ENCODE peak calls at places on chromosome 19, in seven cellular contexts. H is NCI-H524 treated with DMSO at 0.1 percent for 48 hours; B is AG09319; P is spleen; C is activated naive CD8-positive, alpha-beta T cell treated with anti-CD3 and anti-CD28 coated beads for 36 hours; K is COR-L47; Z is hypothalamus. T is an unnamed sample.

GRCh38 chr19:3480383-3481091 is at the start of gene SMIM24:
- DNase-seq in H (no peak), P (no peak), C (no peak), Z (no peak), K (no peak), B (no peak), T (no peak)

GRCh38 chr19:49222528-49222927 is 64.9 kb downstream of the TRPM4 start:
- DNase-seq in B (no peak), P (no peak), K (no peak), C (no peak), H (no peak), Z (no peak), T (no peak)

GRCh38 chr19:16338470-16339360 is 14.1 kb downstream of the KLF2 start:
- DNase-seq in P (peak), K (no peak), H (no peak), Z (no peak), B (peak), C (peak), T (peak)

GRCh38 chr19:1783874-1784273 is 28.2 kb downstream of the ATP8B3 start:
- DNase-seq in H (no peak), Z (no peak), C (no peak), B (no peak), K (no peak), P (no peak), T (no peak)

GRCh38 chr19:16342002-16342715 is 17.5 kb downstream of the KLF2 start:
- DNase-seq in H (no peak), K (no peak), Z (peak), P (no peak), B (no peak), C (peak), T (peak)

GRCh38 chr19:18112989-18113478 is 15.5 kb downstream of the MAST3 start:
- DNase-seq in P (peak), C (peak), Z (peak), B (peak), K (peak), H (peak), T (peak)

GRCh38 chr19:4084547-4084877 is 17.8 kb upstream of the ZBTB7A start:
- DNase-seq in C (no peak), K (no peak), Z (no peak), H (no peak), B (no peak), P (no peak), T (no peak)

GRCh38 chr19:49155830-49156346 is 692 bp upstream of the HRC start:
- DNase-seq in B (no peak), K (no peak), C (no peak), P (no peak), H (no peak), Z (no peak), T (no peak)

GRCh38 chr19:18168673-18169381 is 4.8 kb upstream of the IFI30 start:
- DNase-seq in K (no peak), H (no peak), C (no peak), Z (no peak), B (no peak), P (peak), T (no peak)

GRCh38 chr19:15251749-15252397 is 19.6 kb upstream of the EPHX3 start:
- DNase-seq in P (no peak), C (no peak), B (peak), K (no peak), Z (no peak), H (no peak), T (no peak)

GRCh38 chr19:15432629-15433518 is 14.1 kb upstream of the AKAP8L start:
- DNase-seq in Z (peak), P (peak), C (peak), H (peak), K (peak), B (peak), T (peak)

GRCh38 chr19:18473003-18473705 is 35.2 kb upstream of the ISYNA1 start:
- DNase-seq in C (no peak), H (no peak), Z (no peak), B (no peak), P (peak), K (no peak), T (no peak)

GRCh38 chr19:53553159-53553558 is 15.2 kb downstream of the ZNF331 start:
- DNase-seq in Z (no peak), H (no peak), C (no peak), P (no peak), K (no peak), B (no peak), T (no peak)

GRCh38 chr19:39846678-39847486 is 703 bp upstream of the FBL start:
- DNase-seq in Z (no peak), P (no peak), K (no peak), B (no peak), C (no peak), H (no peak), T (no peak)

GRCh38 chr19:18506545-18506944 is 15.3 kb downstream of the ELL start:
- DNase-seq in K (no peak), Z (no peak), C (no peak), P (no peak), H (no peak), B (no peak), T (no peak)

GRCh38 chr19:53881482-53882390 is at the start of gene PRKCG:
- DNase-seq in P (peak), Z (peak), K (no peak), H (no peak), C (peak), B (no peak), T (no peak)

GRCh38 chr19:3712663-3713531 is 4.7 kb downstream of the TJP3 start:
- DNase-seq in P (no peak), B (no peak), C (no peak), K (no peak), Z (no peak), H (no peak), T (no peak)

GRCh38 chr19:566844-567243 is 5.6 kb upstream of the BSG start:
- DNase-seq in P (no peak), C (no peak), H (no peak), K (no peak), B (no peak), Z (no peak), T (no peak)

GRCh38 chr19:41189425-41190065 is 3.5 kb upstream of the CYP2S1 start:
- DNase-seq in K (no peak), B (no peak), Z (no peak), H (no peak), P (no peak), C (no peak), T (no peak)

GRCh38 chr19:42017040-42017439 is 23.0 kb upstream of the ATP1A3 start:
- DNase-seq in C (no peak), P (no peak), B (no peak), H (no peak), K (no peak), Z (no peak), T (no peak)

GRCh38 chr19:46862974-46863632 is 2.3 kb downstream of the ARHGAP35 start:
- DNase-seq in B (no peak), P (no peak), K (no peak), Z (no peak), H (no peak), C (no peak), T (no peak)

GRCh38 chr19:15640294-15640903 is at the start of gene CYP4F3:
- DNase-seq in K (peak), C (no peak), P (peak), H (no peak), Z (peak), B (no peak), T (no peak)

GRCh38 chr19:10604460-10604980 is 17.4 kb upstream of the AP1M2 start:
- DNase-seq in Z (no peak), C (peak), P (peak), B (no peak), K (no peak), H (no peak), T (peak)

GRCh38 chr19:8531470-8531869 is 17.5 kb upstream of the ZNF414 start:
- DNase-seq in K (no peak), H (no peak), C (no peak), B (no peak), P (no peak), Z (no peak), T (no peak)

GRCh38 chr19:40689339-40690049 is 957 bp downstream of the NUMBL start:
- DNase-seq in H (no peak), P (peak), C (peak), K (peak), Z (no peak), B (no peak), T (peak)

T was measured in stimulated activated naive B cell treated with anti-CD40 and anti-IgM and Interleukin-4, amounts not matched to agents 10 μg/mL and 1 μg/mL and 100 μg/mL, for 72 hours.